ENCODE peak calls at places on chromosomes 11 and 22, in five cellular contexts. H, V, R, J and L are unnamed samples.

GRCh38 chr11:19345519-19345847 is 104.7 kb upstream of the E2F8 start:
- DNase-seq in H (no peak), V (no peak), R (peak), J (no peak), L (no peak)

GRCh38 chr22:44765571-44766285 is 13.4 kb downstream of the ARHGAP8 start:
- DNase-seq in H (no peak), V (no peak), R (no peak), J (no peak), L (no peak)

GRCh38 chr11:93116641-93117577 is 80.9 kb downstream of the SLC36A4 start:
- DNase-seq in H (peak), V (no peak), R (no peak), J (no peak), L (no peak)

GRCh38 chr22:48517039-48518030 is 1310.3 kb downstream of the BRD1 start:
- DNase-seq in H (peak), V (no peak), R (peak), J (no peak), L (no peak)

GRCh38 chr11:12764187-12764914 is 90.1 kb downstream of the TEAD1 start:
- DNase-seq in H (no peak), V (no peak), R (no peak), J (no peak), L (no peak)

GRCh38 chr11:115056514-115056913 is 378.2 kb downstream of the NXPE2 start:
- DNase-seq in H (no peak), V (no peak), R (no peak), J (no peak), L (no peak)

GRCh38 chr22:20131856-20132685 is 467 bp downstream of the ZDHHC8 start:
- DNase-seq in H (no peak), V (no peak), R (no peak), J (no peak), L (no peak)

GRCh38 chr11:35253237-35253636 is 114.3 kb downstream of the CD44 start:
- DNase-seq in H (no peak), V (no peak), R (no peak), J (peak), L (no peak)

GRCh38 chr22:36986242-36986821 is 32.9 kb downstream of the TST start:
- DNase-seq in H (no peak), V (no peak), R (peak), J (no peak), L (no peak)

GRCh38 chr22:19554834-19555404 is 30.7 kb upstream of the CLDN5 start:
- DNase-seq in H (peak), V (peak), R (no peak), J (peak), L (no peak)

GRCh38 chr11:43825217-43825816 is 55.3 kb upstream of the ALKBH3 start:
- DNase-seq in H (peak), V (peak), R (no peak), J (peak), L (no peak)

GRCh38 chr22:36328635-36329216 is 59.0 kb downstream of the MYH9 start:
- DNase-seq in H (peak), V (no peak), R (no peak), J (peak), L (no peak)

GRCh38 chr11:129817282-129818051 is 1.8 kb downstream of the TMEM45B start:
- DNase-seq in H (no peak), V (no peak), R (no peak), J (no peak), L (no peak)

GRCh38 chr11:118186346-118187107 is 10.1 kb upstream of the SCN2B start:
- DNase-seq in H (no peak), V (no peak), R (no peak), J (no peak), L (no peak)

GRCh38 chr11:83571301-83571700 is 285.1 kb upstream of the CCDC90B start:
- DNase-seq in H (no peak), V (no peak), R (no peak), J (peak), L (no peak)

GRCh38 chr11:130631119-130631518 is 182.7 kb downstream of the ADAMTS15 start:
- DNase-seq in H (no peak), V (peak), R (no peak), J (peak), L (no peak)

GRCh38 chr11:43842021-43842420 is 38.6 kb upstream of the ALKBH3 start:
- DNase-seq in H (no peak), V (no peak), R (no peak), J (no peak), L (no peak)

GRCh38 chr11:79425463-79425862 is 15.4 kb downstream of the TENM4 start:
- DNase-seq in H (no peak), V (no peak), R (no peak), J (no peak), L (no peak)

GRCh38 chr22:37443086-37443485 is 15.8 kb upstream of the ELFN2 start:
- DNase-seq in H (no peak), V (no peak), R (no peak), J (no peak), L (no peak)

GRCh38 chr22:50670513-50670912 is 2.1 kb upstream of the SHANK3 start:
- DNase-seq in H (no peak), V (no peak), R (no peak), J (no peak), L (no peak)

GRCh38 chr11:859394-860131 is 16.9 kb downstream of the TSPAN4 start:
- DNase-seq in H (peak), V (peak), R (no peak), J (peak), L (peak)

GRCh38 chr22:39135092-39135896 is 17.2 kb downstream of the CBX7 start:
- DNase-seq in H (peak), V (peak), R (peak), J (no peak), L (peak)

GRCh38 chr11:65014146-65014960 is at the start of gene ARL2:
- DNase-seq in H (peak), V (peak), R (no peak), J (no peak), L (peak)

GRCh38 chr11:70139785-70140410 is 61.8 kb downstream of the ANO1 start:
- DNase-seq in H (no peak), V (no peak), R (no peak), J (no peak), L (no peak)

GRCh38 chr11:33266418-33267215 is 9.4 kb downstream of the HIPK3 start:
- DNase-seq in H (no peak), V (no peak), R (no peak), J (peak), L (no peak)

GRCh38 chr11:128627666-128628342 is 40.4 kb upstream of the ETS1 start:
- DNase-seq in H (no peak), V (no peak), R (no peak), J (no peak), L (no peak)

GRCh38 chr11:128492903-128493569 is 94.3 kb downstream of the ETS1 start:
- DNase-seq in H (no peak), V (no peak), R (no peak), J (no peak), L (no peak)

GRCh38 chr11:105861225-105861624 is 160.8 kb downstream of the MSANTD4 start:
- DNase-seq in H (peak), V (no peak), R (no peak), J (no peak), L (no peak)

GRCh38 chr11:109853156-109853776 is 239.9 kb upstream of the ZC3H12C start:
- DNase-seq in H (peak), V (no peak), R (peak), J (peak), L (no peak)

GRCh38 chr11:134647066-134647746 is 235.2 kb upstream of the B3GAT1 start:
- DNase-seq in H (no peak), V (no peak), R (no peak), J (no peak), L (no peak)

GRCh38 chr11:29750392-29750791 is 266.4 kb downstream of the KCNA4 start:
- DNase-seq in H (no peak), V (no peak), R (no peak), J (no peak), L (no peak)

GRCh38 chr11:2298795-2299747 is 2.6 kb downstream of the C11orf21 start:
- DNase-seq in H (peak), V (no peak), R (no peak), J (no peak), L (peak)

GRCh38 chr11:33696931-33697638 is 3.5 kb downstream of the C11orf91 start:
- DNase-seq in H (no peak), V (no peak), R (no peak), J (no peak), L (no peak)

GRCh38 chr22:39457546-39458442 is 982 bp downstream of the MGAT3 start:
- DNase-seq in H (no peak), V (no peak), R (no peak), J (no peak), L (no peak)

GRCh38 chr11:44568706-44569473 is 3.4 kb downstream of the CD82 start:
- DNase-seq in H (no peak), V (peak), R (no peak), J (peak), L (peak)

GRCh38 chr11:5605849-5606248 is 9.4 kb downstream of the TRIM6 start:
- DNase-seq in H (no peak), V (peak), R (no peak), J (peak), L (no peak)

GRCh38 chr11:61028135-61028729 is 56.8 kb downstream of the CD6 start:
- DNase-seq in H (no peak), V (no peak), R (no peak), J (no peak), L (no peak)

GRCh38 chr11:12807621-12808020 is 133.4 kb downstream of the TEAD1 start:
- DNase-seq in H (no peak), V (no peak), R (no peak), J (no peak), L (no peak)

GRCh38 chr11:74672956-74673895 is 58.0 kb downstream of the CHRDL2 start:
- DNase-seq in H (no peak), V (peak), R (no peak), J (peak), L (no peak)

GRCh38 chr22:40462195-40462988 is 92.0 kb downstream of the SGSM3 start:
- DNase-seq in H (no peak), V (no peak), R (no peak), J (no peak), L (no peak)